ENCODE peak calls at places on chromosomes 13 and 19, in six cellular contexts. A is AG10803; U is fibroblast of lung; T is EL; S is bronchial epithelial cell; K is stimulated activated CD4-positive, alpha-beta T cell treated with anti-CD3 and anti-CD28 coated beads, Interleukin-1b, Interleukin-23, amount 100 ng/mL, for 24 hours. N is an unnamed sample.
A peak's percentile ranks its signal among the peaks of the same experiment; 100 is the strongest.

GRCh38 chr13:51339354-51339753 is at the start of gene SERPINE3:
- DNase-seq in A (no peak), S (no peak), T (no peak), U (no peak), K (no peak), N (no peak)

GRCh38 chr13:29901714-29902631 is 51.6 kb upstream of the UBL3 start:
- DNase-seq in K (no peak), U (peak; percentile 98), S (peak; percentile 86), T (peak; percentile 94), A (peak; percentile 97), N (peak; percentile 71)

GRCh38 chr19:49151339-49152217 is 3.6 kb downstream of the HRC start:
- DNase-seq in U (peak; percentile 30), S (peak; percentile 87), A (no peak), K (no peak), T (peak; percentile 38), N (peak; percentile 65)

GRCh38 chr19:342801-343421 is 1.7 kb downstream of the MIER2 start:
- DNase-seq in K (no peak), A (peak; percentile 80), S (peak; percentile 75), U (peak; percentile 96), T (peak; percentile 94), N (peak; percentile 86)

GRCh38 chr19:54572696-54573311 is 786 bp upstream of the LILRA2 start:
- DNase-seq in T (no peak), A (no peak), K (no peak), S (no peak), U (no peak), N (no peak)

GRCh38 chr13:44969858-44970484 is 19.3 kb downstream of the NUFIP1 start:
- DNase-seq in A (peak; percentile 68), S (peak; percentile 51), T (peak; percentile 62), U (peak; percentile 66), K (no peak), N (peak; percentile 47)

GRCh38 chr19:55370305-55370988 is at the start of gene IL11:
- DNase-seq in A (peak; percentile 37), T (peak; percentile 83), U (peak; percentile 73), K (no peak), S (peak; percentile 46), N (peak; percentile 89)

GRCh38 chr13:96817336-96817941 is 176.8 kb downstream of the OXGR1 start:
- DNase-seq in K (no peak), U (peak; percentile 1), A (peak; percentile 5), S (peak; percentile 25), T (peak; percentile 5), N (no peak)

GRCh38 chr19:4986471-4986888 is 17.6 kb downstream of the KDM4B start:
- DNase-seq in S (no peak), K (no peak), T (no peak), U (no peak), A (no peak), N (no peak)

GRCh38 chr13:81326913-81327312 is 986.0 kb upstream of the SPRY2 start:
- DNase-seq in U (no peak), S (peak; percentile 29), A (no peak), K (no peak), T (no peak), N (no peak)

GRCh38 chr19:33393286-33394005 is 19.9 kb downstream of the CEBPG start:
- DNase-seq in K (no peak), S (no peak), T (no peak), A (no peak), U (no peak), N (no peak)

N was measured in AG08396.